ENCODE peak calls at places on chromosomes 4 and X, in seven cellular contexts. Q is SK-N-SH, S is cardiac muscle cell, F is GM23338, E is fibroblast of lung, N is mammary epithelial cell, M is A549. O is an unnamed sample. For H3K4me1, the result is how much of the 10 kb centered on the place peaks cover.

GRCh38 chr4:185210102-185210981 is 944 bp downstream of the SNX25 start:
- DNase-seq in Q (peak), S (peak), F (peak), E (peak), N (peak), M (peak), O (peak)

GRCh38 chrX:30955687-30956086 is 66.6 kb upstream of the TAB3 start:
- DNase-seq in Q (no peak), S (no peak), F (no peak), E (no peak), N (no peak), M (no peak), O (no peak)

GRCh38 chr4:186829740-186830449 is 106.2 kb upstream of the FAT1 start:
- DNase-seq in Q (no peak), S (no peak), F (no peak), E (peak), N (no peak), M (peak), O (no peak)

GRCh38 chr4:100823066-100823992 is 305.5 kb upstream of the EMCN start:
- DNase-seq in Q (no peak), S (peak), F (no peak), E (peak), N (peak), M (peak), O (peak)

GRCh38 chr4:13605330-13605729 is 22.2 kb downstream of the BOD1L1 start:
- DNase-seq in Q (no peak), S (no peak), F (no peak), E (peak), N (no peak), M (no peak), O (peak)

GRCh38 chrX:107398115-107398514 is 51.3 kb upstream of the FRMPD3 start:
- DNase-seq in Q (no peak), S (no peak), F (no peak), E (no peak), N (no peak), M (no peak), O (no peak)

GRCh38 chr4:65983062-65983461 is 312.8 kb upstream of the EPHA5 start:
- DNase-seq in Q (no peak), S (no peak), F (no peak), E (peak), N (no peak), M (no peak), O (no peak)

GRCh38 chr4:2412534-2412884 is 5.9 kb downstream of the ZFYVE28 start:
- DNase-seq in Q (no peak), S (no peak), F (no peak), E (no peak), N (no peak), M (peak), O (no peak)

GRCh38 chrX:120755066-120755846 is 120.4 kb downstream of the CT47B1 start:
- DNase-seq in Q (no peak), S (no peak), F (no peak), E (no peak), N (no peak), M (no peak), O (no peak)

GRCh38 chr4:123081971-123082370 is 159.6 kb upstream of the NUDT6 start:
- DNase-seq in Q (no peak), S (no peak), F (no peak), E (no peak), N (no peak), M (no peak), O (no peak)

GRCh38 chr4:104393649-104394048 is 101.0 kb downstream of the CXXC4 start:
- DNase-seq in Q (no peak), S (no peak), F (no peak), E (no peak), N (peak), M (no peak), O (no peak)

GRCh38 chr4:102338405-102338804 is 6.9 kb downstream of the SLC39A8 start:
- DNase-seq in Q (no peak), S (no peak), F (no peak), E (peak), N (peak), M (no peak), O (no peak)

GRCh38 chrX:68681443-68681941 is 34.0 kb downstream of the STARD8 start:
- DNase-seq in Q (no peak), S (no peak), F (no peak), E (peak), N (peak), M (no peak), O (no peak)

GRCh38 chrX:123884809-123885408 is 25.1 kb downstream of the XIAP start:
- DNase-seq in Q (peak), S (peak), F (peak), E (peak), N (peak), M (peak), O (no peak)

GRCh38 chr4:186260504-186261448 is 5.2 kb upstream of the F11 start:
- DNase-seq in Q (no peak), S (no peak), F (no peak), E (no peak), N (peak), M (no peak), O (no peak)

GRCh38 chr4:88757776-88758175 is 60.1 kb upstream of the NAP1L5 start:
- DNase-seq in Q (no peak), S (no peak), F (no peak), E (no peak), N (no peak), M (no peak), O (no peak)

GRCh38 chr4:100981447-100982204 is 365.7 kb downstream of the PPP3CA start:
- DNase-seq in Q (no peak), S (no peak), F (no peak), E (peak), N (peak), M (no peak), O (no peak)

GRCh38 chrX:133414399-133415275 is 652 bp downstream of the GPC4 start:
- DNase-seq in Q (peak), S (peak), F (peak), E (peak), N (peak), M (peak), O (peak)

GRCh38 chr4:176302283-176303275 is 17.2 kb upstream of the SPCS3 start:
- DNase-seq in Q (no peak), S (no peak), F (no peak), E (peak), N (peak), M (peak), O (peak)

GRCh38 chrX:9955506-9955905 is 11.7 kb upstream of the CLDN34 start:
- DNase-seq in Q (no peak), S (no peak), F (no peak), E (peak), N (no peak), M (no peak), O (no peak)

GRCh38 chr4:46908148-46908547 is 897 bp downstream of the COX7B2 start:
- DNase-seq in Q (no peak), S (no peak), F (no peak), E (no peak), N (no peak), M (no peak), O (no peak)

GRCh38 chr4:168859888-168860694 is 150.0 kb downstream of the CBR4 start:
- DNase-seq in Q (no peak), S (no peak), F (no peak), E (peak), N (no peak), M (no peak), O (no peak)

GRCh38 chr4:165355900-165356300 is 22.9 kb upstream of the CPE start:
- DNase-seq in Q (peak), S (peak), F (peak), E (peak), N (no peak), M (peak), O (no peak)

GRCh38 chr4:54063224-54063623 is 1.2 kb downstream of the CHIC2 start:
- DNase-seq in Q (no peak), S (no peak), F (no peak), E (peak), N (peak), M (no peak), O (no peak)

GRCh38 chrX:10133980-10134676 is 22.6 kb upstream of the CLCN4 start:
- DNase-seq in Q (no peak), S (no peak), F (no peak), E (no peak), N (no peak), M (peak), O (no peak)

GRCh38 chr4:17098946-17099345 is 200.5 kb upstream of the LDB2 start:
- DNase-seq in Q (no peak), S (no peak), F (no peak), E (no peak), N (no peak), M (no peak), O (no peak)

GRCh38 chr4:90181644-90182043 is 54.5 kb downstream of the CCSER1 start:
- DNase-seq in Q (no peak), S (no peak), F (no peak), E (no peak), N (peak), M (no peak), O (no peak)

GRCh38 chr4:6148506-6149205 is 51.7 kb downstream of the JAKMIP1 start:
- DNase-seq in Q (no peak), S (no peak), F (no peak), E (no peak), N (no peak), M (no peak), O (no peak)

GRCh38 chrX:30906726-30907125 is 17.7 kb upstream of the TAB3 start:
- DNase-seq in Q (no peak), S (no peak), F (no peak), E (peak), N (peak), M (no peak), O (no peak)

GRCh38 chr4:144787365-144788263 is 141.7 kb downstream of the HHIP start:
- DNase-seq in Q (peak), S (peak), F (peak), E (peak), N (peak), M (peak), O (no peak)

DNA sequence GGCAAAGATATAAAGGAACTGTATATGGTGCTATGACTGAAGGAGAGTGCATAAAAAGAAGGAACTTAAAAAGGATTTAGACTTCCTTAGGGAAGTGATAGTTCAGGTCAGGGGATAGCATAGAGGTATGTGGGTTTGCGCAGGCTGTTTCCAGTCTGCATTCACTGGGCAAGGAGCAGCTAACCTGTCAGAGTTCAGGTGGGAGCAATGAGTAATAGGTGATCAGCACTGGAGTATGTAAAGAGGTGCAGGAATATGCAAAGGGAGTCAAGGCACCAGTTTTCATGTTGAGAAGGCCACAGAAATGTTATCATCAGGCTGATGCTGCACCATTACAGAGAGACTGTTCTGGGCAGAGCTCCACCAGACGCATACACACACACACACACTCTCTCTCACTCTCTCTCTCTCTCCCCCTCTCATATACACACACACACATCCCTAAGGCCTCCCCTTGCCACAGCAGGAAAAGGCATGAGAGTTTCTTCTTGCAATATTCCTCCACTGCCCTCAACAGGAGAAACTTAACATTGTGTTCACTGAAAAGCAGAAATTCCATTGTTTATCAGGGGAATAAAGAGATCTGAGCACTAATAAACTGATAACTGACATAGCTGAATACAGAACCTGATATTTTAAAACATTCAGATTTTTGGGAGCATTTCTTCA is 256.4 kb upstream of the GRID2 start:
- DNase-seq in Q (peak), S (peak), F (peak), E (peak), N (no peak), M (peak), O (peak)
- TF ChIP-seq CTCF in Q (peak), S (peak), F (peak), E (no peak), N (peak), M (no peak), O (peak)

GRCh38 chr4:10119773-10120172 is 3.2 kb upstream of the WDR1 start:
- DNase-seq in Q (no peak), S (no peak), F (no peak), E (no peak), N (no peak), M (no peak), O (no peak)

GRCh38 chr4:10121568-10122097 is 5.0 kb upstream of the WDR1 start:
- DNase-seq in Q (no peak), S (no peak), F (no peak), E (no peak), N (no peak), M (no peak), O (no peak)

GRCh38 chr4:10119263-10119662 is 2.7 kb upstream of the WDR1 start:
- DNase-seq in Q (no peak), S (peak), F (peak), E (no peak), N (no peak), M (no peak), O (no peak)

GRCh38 chr4:10122236-10122932 is 5.8 kb upstream of the WDR1 start:
- DNase-seq in Q (no peak), S (no peak), F (no peak), E (no peak), N (no peak), M (no peak), O (no peak)

GRCh38 chr4:10120943-10121567 is 4.5 kb upstream of the WDR1 start:
- DNase-seq in Q (no peak), S (no peak), F (no peak), E (no peak), N (no peak), M (no peak), O (no peak)
- H3K27ac ChIP-seq in Q (no peak), S (no peak), F (no peak), E (no peak), N (no peak), M (no peak), O (no peak)

GRCh38 chr4:151565583-151565982 is 156.6 kb downstream of the FHIP1A start:
- DNase-seq in Q (no peak), S (no peak), F (no peak), E (no peak), N (no peak), M (no peak), O (no peak)
- H3K4me1 ChIP-seq in Q (under half), S (under half), F (under half), E (under half), N (under half), M (under half), O (under half)

DNA sequence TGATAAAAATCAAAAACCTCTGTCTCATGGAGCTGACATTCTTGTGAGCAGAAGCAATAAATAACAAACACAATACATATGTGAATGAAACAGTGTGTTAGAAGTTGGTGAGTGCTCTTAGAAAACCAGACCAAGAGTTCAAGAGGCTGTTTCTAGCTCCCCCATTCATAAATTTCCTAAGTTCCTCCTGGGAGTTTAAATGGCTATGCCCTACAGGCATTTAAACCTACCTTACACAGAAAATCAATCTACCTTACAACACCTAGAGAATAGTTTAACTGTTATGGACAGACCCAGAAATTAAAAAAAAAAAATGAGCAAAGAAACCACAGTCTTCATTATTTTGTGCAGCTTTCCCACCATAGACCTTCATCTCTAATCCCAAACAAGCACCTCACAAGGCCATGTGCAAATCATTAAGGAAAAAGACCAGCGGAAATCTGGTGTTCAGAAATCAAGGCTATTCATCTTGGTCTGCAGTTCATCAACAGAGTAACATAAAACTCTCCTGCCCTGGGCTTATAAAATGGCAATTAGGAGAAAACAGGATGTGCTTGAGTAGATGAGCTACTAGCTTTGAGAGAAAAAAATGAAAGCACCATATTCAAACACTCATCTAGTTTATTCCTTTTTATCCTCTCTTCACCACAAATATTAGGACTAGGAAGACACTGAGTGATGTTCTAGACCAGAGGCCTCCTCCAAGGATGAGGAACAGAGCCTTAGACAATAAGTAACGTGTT is 147.2 kb downstream of the SHROOM3 start:
- DNase-seq in Q (peak), S (no peak), F (no peak), E (no peak), N (no peak), M (no peak), O (no peak)
- TF ChIP-seq CTCF in Q (no peak), S (no peak), F (no peak), E (no peak), N (no peak), M (no peak), O (no peak)

GRCh38 chrX:13688384-13688771 is 550 bp upstream of the RAB9A start:
- DNase-seq in Q (peak), S (no peak), F (no peak), E (no peak), N (no peak), M (no peak), O (no peak)
- H3K27ac ChIP-seq in Q (no peak), S (peak), F (no peak), E (no peak), N (peak), M (peak), O (peak)

GRCh38 chrX:65726708-65727107 is 59.3 kb downstream of the MSN start:
- DNase-seq in Q (no peak), S (no peak), F (peak), E (no peak), N (no peak), M (no peak), O (no peak)
- H3K4me1 ChIP-seq in Q (under half), S (under half), F (under half), E (under half), N (under half), M (under half), O (under half)